ENCODE peak calls at places on chromosomes 16 and 17, in eight cellular contexts. R is effector CD4-positive, alpha-beta T cell; L is RCC 7860; P is kidney glomerular epithelial cell; A is naive thymus-derived CD8-positive, alpha-beta T cell; X is GM20000; M is T-helper 17 cell; N is stimulated activated CD4-positive, alpha-beta T cell treated with anti-CD3 and anti-CD28 coated beads, Interleukin-4, amount 100 ng/mL, for 1 hour. E is an unnamed sample.

GRCh38 chr17:75345514-75346167 is 56.4 kb upstream of the SLC25A19 start:
- DNase-seq in R (peak; percentile 40), L (no peak), P (no peak), A (peak; percentile 60), X (peak; percentile 57), M (no peak), N (peak; percentile 33), E (no peak)

GRCh38 chr17:77445908-77446535 is 305.3 kb downstream of the SEC14L1 start:
- DNase-seq in R (peak; percentile 48), L (no peak), P (no peak), A (no peak), X (no peak), M (no peak), N (peak; percentile 56), E (no peak)

GRCh38 chr16:89330177-89330856 is 112.8 kb downstream of the ZNF778 start:
- DNase-seq in R (peak; percentile 28), L (peak; percentile 90), P (peak; percentile 69), A (peak; percentile 61), X (no peak), M (no peak), N (peak; percentile 27), E (peak; percentile 84)

GRCh38 chr16:15708096-15708495 is 58.1 kb downstream of the NDE1 start:
- DNase-seq in R (no peak), L (no peak), P (no peak), A (no peak), X (no peak), M (no peak), N (no peak), E (no peak)

GRCh38 chr16:20903116-20903888 is 2.7 kb downstream of the LYRM1 start:
- DNase-seq in R (no peak), L (no peak), P (no peak), A (no peak), X (no peak), M (no peak), N (no peak), E (no peak)

GRCh38 chr16:8936421-8936820 is 27.3 kb downstream of the USP7 start:
- DNase-seq in R (peak; percentile 63), L (peak; percentile 45), P (peak; percentile 41), A (peak; percentile 64), X (peak; percentile 66), M (peak; percentile 37), N (peak; percentile 81), E (peak; percentile 54)

GRCh38 chr17:60108712-60109111 is 30.0 kb upstream of the HEATR6 start:
- DNase-seq in R (no peak), L (no peak), P (no peak), A (no peak), X (no peak), M (no peak), N (no peak), E (no peak)

GRCh38 chr17:19019041-19019941 is 14.7 kb upstream of the FAM83G start:
- DNase-seq in R (no peak), L (no peak), P (no peak), A (no peak), X (no peak), M (no peak), N (no peak), E (no peak)

GRCh38 chr17:63154586-63155244 is 188.7 kb downstream of the TANC2 start:
- DNase-seq in R (no peak), L (no peak), P (no peak), A (no peak), X (no peak), M (no peak), N (no peak), E (no peak)

GRCh38 chr16:5763176-5763575 is 665.6 kb upstream of the EEF2KMT start:
- DNase-seq in R (no peak), L (no peak), P (no peak), A (no peak), X (no peak), M (no peak), N (no peak), E (no peak)

GRCh38 chr16:51497541-51498211 is 346.6 kb upstream of the SALL1 start:
- DNase-seq in R (no peak), L (no peak), P (no peak), A (no peak), X (no peak), M (no peak), N (no peak), E (no peak)

GRCh38 chr17:75364078-75364477 is 41.4 kb downstream of the GRB2 start:
- DNase-seq in R (no peak), L (peak; percentile 73), P (peak; percentile 61), A (no peak), X (no peak), M (no peak), N (no peak), E (peak; percentile 51)

GRCh38 chr16:57838161-57838560 is 35.9 kb upstream of the KIFC3 start:
- DNase-seq in R (no peak), L (no peak), P (no peak), A (no peak), X (no peak), M (no peak), N (no peak), E (no peak)

GRCh38 chr16:17321824-17322223 is 148.9 kb downstream of the XYLT1 start:
- DNase-seq in R (no peak), L (no peak), P (no peak), A (no peak), X (no peak), M (no peak), N (no peak), E (no peak)

GRCh38 chr17:15441315-15441714 is 26.1 kb downstream of the CDRT4 start:
- DNase-seq in R (no peak), L (no peak), P (no peak), A (no peak), X (no peak), M (no peak), N (no peak), E (no peak)

GRCh38 chr17:39872700-39873099 is 4.7 kb downstream of the ZPBP2 start:
- DNase-seq in R (no peak), L (peak; percentile 36), P (peak; percentile 29), A (no peak), X (no peak), M (no peak), N (no peak), E (no peak)

GRCh38 chr16:11857161-11857560 is 5.8 kb upstream of the RSL1D1 start:
- DNase-seq in R (no peak), L (no peak), P (no peak), A (no peak), X (no peak), M (no peak), N (no peak), E (no peak)

GRCh38 chr16:10871157-10871991 is 5.6 kb upstream of the CIITA start:
- DNase-seq in R (no peak), L (peak; percentile 84), P (peak; percentile 59), A (no peak), X (peak; percentile 66), M (no peak), N (peak; percentile 26), E (peak; percentile 84)

GRCh38 chr16:28985206-28985605 is 354 bp downstream of the LAT start:
- DNase-seq in R (no peak), L (no peak), P (no peak), A (no peak), X (no peak), M (no peak), N (peak; percentile 28), E (no peak)

GRCh38 chr16:19289805-19290490 is 4.4 kb downstream of the CLEC19A start:
- DNase-seq in R (no peak), L (no peak), P (no peak), A (no peak), X (no peak), M (no peak), N (no peak), E (no peak)

GRCh38 chr17:15981208-15981607 is 18.3 kb downstream of the ZSWIM7 start:
- DNase-seq in R (no peak), L (no peak), P (no peak), A (no peak), X (peak; percentile 65), M (no peak), N (no peak), E (no peak)

GRCh38 chr16:35203636-35204035 is 1744.2 kb downstream of the TP53TG3F start:
- DNase-seq in R (no peak), L (no peak), P (no peak), A (no peak), X (no peak), M (no peak), N (no peak), E (no peak)

GRCh38 chr17:50841277-50841948 is 6.0 kb downstream of the WFIKKN2 start:
- DNase-seq in R (no peak), L (no peak), P (no peak), A (no peak), X (no peak), M (no peak), N (no peak), E (no peak)

GRCh38 chr17:56213031-56213430 is 59.8 kb downstream of the ANKFN1 start:
- DNase-seq in R (no peak), L (no peak), P (no peak), A (no peak), X (no peak), M (no peak), N (no peak), E (no peak)

GRCh38 chr17:82869536-82869935 is 29.7 kb upstream of the ZNF750 start:
- DNase-seq in R (no peak), L (no peak), P (no peak), A (no peak), X (no peak), M (no peak), N (no peak), E (no peak)

GRCh38 chr17:7851438-7852261 is 3.2 kb upstream of the TMEM88 start:
- DNase-seq in R (peak; percentile 92), L (peak; percentile 67), P (peak; percentile 79), A (peak; percentile 93), X (peak; percentile 94), M (peak; percentile 96), N (peak; percentile 95), E (peak; percentile 36)

GRCh38 chr17:80025140-80025539 is 10.5 kb downstream of the TBC1D16 start:
- DNase-seq in R (no peak), L (no peak), P (no peak), A (no peak), X (no peak), M (no peak), N (no peak), E (no peak)

GRCh38 chr16:3716831-3717234 is 491 bp downstream of the TRAP1 start:
- DNase-seq in R (peak; percentile 12), L (no peak), P (no peak), A (no peak), X (peak; percentile 58), M (no peak), N (peak; percentile 39), E (no peak)

E was measured in H54.